ENCODE peak calls at places on chromosomes 6 and 20, in nine cellular contexts. One of them, this sample, is unnamed.

GRCh38 chr6:32086661-32087573 is 22.2 kb downstream of the TNXB start:
- DNase-seq in substantia nigra: no peak
- DNase-seq in colonic mucosa: no peak
- DNase-seq in mesenteric fat pad: no peak
- DNase-seq in HTR-8/SVneo: peak
- DNase-seq in NCI-H187: no peak
- DNase-seq in KBM-7: no peak
- DNase-seq in left ventricle myocardium superior: peak
- DNase-seq in activated CD8-positive, alpha-beta memory T cell treated with anti-CD3 and anti-CD28 coated beads, Interleukin-2, amount 10 ng/mL, durations not matched to agents 7 days and 5 days: peak
- DNase-seq in this sample: no peak

GRCh38 chr20:62025832-62026563 is 39.7 kb downstream of the TAF4 start:
- DNase-seq in NCI-H187: no peak
- DNase-seq in substantia nigra: no peak
- DNase-seq in HTR-8/SVneo: no peak
- DNase-seq in colonic mucosa: no peak
- DNase-seq in KBM-7: peak
- DNase-seq in mesenteric fat pad: no peak
- DNase-seq in activated CD8-positive, alpha-beta memory T cell treated with anti-CD3 and anti-CD28 coated beads, Interleukin-2, amount 10 ng/mL, durations not matched to agents 7 days and 5 days: no peak
- DNase-seq in left ventricle myocardium superior: peak
- DNase-seq in this sample: no peak

GRCh38 chr20:57650266-57650665 is 30.0 kb upstream of the ZBP1 start:
- DNase-seq in KBM-7: no peak
- DNase-seq in NCI-H187: no peak
- DNase-seq in activated CD8-positive, alpha-beta memory T cell treated with anti-CD3 and anti-CD28 coated beads, Interleukin-2, amount 10 ng/mL, durations not matched to agents 7 days and 5 days: no peak
- DNase-seq in substantia nigra: no peak
- DNase-seq in colonic mucosa: no peak
- DNase-seq in left ventricle myocardium superior: no peak
- DNase-seq in mesenteric fat pad: peak
- DNase-seq in HTR-8/SVneo: no peak
- DNase-seq in this sample: no peak

GRCh38 chr6:25051083-25051482 is 115.3 kb upstream of the RIPOR2 start:
- DNase-seq in activated CD8-positive, alpha-beta memory T cell treated with anti-CD3 and anti-CD28 coated beads, Interleukin-2, amount 10 ng/mL, durations not matched to agents 7 days and 5 days: no peak
- DNase-seq in colonic mucosa: no peak
- DNase-seq in NCI-H187: no peak
- DNase-seq in KBM-7: no peak
- DNase-seq in HTR-8/SVneo: no peak
- DNase-seq in left ventricle myocardium superior: no peak
- DNase-seq in mesenteric fat pad: no peak
- DNase-seq in substantia nigra: no peak
- DNase-seq in this sample: no peak

GRCh38 chr6:155030148-155030720 is 35.1 kb downstream of the TIAM2 start:
- DNase-seq in colonic mucosa: no peak
- DNase-seq in left ventricle myocardium superior: no peak
- DNase-seq in KBM-7: no peak
- DNase-seq in substantia nigra: no peak
- DNase-seq in activated CD8-positive, alpha-beta memory T cell treated with anti-CD3 and anti-CD28 coated beads, Interleukin-2, amount 10 ng/mL, durations not matched to agents 7 days and 5 days: no peak
- DNase-seq in mesenteric fat pad: no peak
- DNase-seq in HTR-8/SVneo: no peak
- DNase-seq in NCI-H187: no peak
- DNase-seq in this sample: no peak

GRCh38 chr20:33791540-33791939 is 19.6 kb upstream of the CHMP4B start:
- DNase-seq in KBM-7: no peak
- DNase-seq in substantia nigra: no peak
- DNase-seq in mesenteric fat pad: no peak
- DNase-seq in HTR-8/SVneo: no peak
- DNase-seq in colonic mucosa: no peak
- DNase-seq in NCI-H187: no peak
- DNase-seq in activated CD8-positive, alpha-beta memory T cell treated with anti-CD3 and anti-CD28 coated beads, Interleukin-2, amount 10 ng/mL, durations not matched to agents 7 days and 5 days: no peak
- DNase-seq in left ventricle myocardium superior: no peak
- DNase-seq in this sample: no peak

GRCh38 chr6:131979515-131980337 is 28.6 kb upstream of the CCN2 start:
- DNase-seq in activated CD8-positive, alpha-beta memory T cell treated with anti-CD3 and anti-CD28 coated beads, Interleukin-2, amount 10 ng/mL, durations not matched to agents 7 days and 5 days: no peak
- DNase-seq in substantia nigra: no peak
- DNase-seq in mesenteric fat pad: no peak
- DNase-seq in KBM-7: no peak
- DNase-seq in left ventricle myocardium superior: no peak
- DNase-seq in NCI-H187: no peak
- DNase-seq in colonic mucosa: no peak
- DNase-seq in HTR-8/SVneo: peak
- DNase-seq in this sample: no peak

GRCh38 chr6:20497200-20497820 is 36.9 kb upstream of the CDKAL1 start:
- DNase-seq in colonic mucosa: no peak
- DNase-seq in substantia nigra: no peak
- DNase-seq in HTR-8/SVneo: no peak
- DNase-seq in KBM-7: no peak
- DNase-seq in mesenteric fat pad: no peak
- DNase-seq in left ventricle myocardium superior: no peak
- DNase-seq in NCI-H187: no peak
- DNase-seq in activated CD8-positive, alpha-beta memory T cell treated with anti-CD3 and anti-CD28 coated beads, Interleukin-2, amount 10 ng/mL, durations not matched to agents 7 days and 5 days: no peak
- DNase-seq in this sample: no peak

GRCh38 chr6:158539363-158539762 is 20.5 kb upstream of the TMEM181 start:
- DNase-seq in HTR-8/SVneo: no peak
- DNase-seq in mesenteric fat pad: peak
- DNase-seq in colonic mucosa: peak
- DNase-seq in KBM-7: no peak
- DNase-seq in activated CD8-positive, alpha-beta memory T cell treated with anti-CD3 and anti-CD28 coated beads, Interleukin-2, amount 10 ng/mL, durations not matched to agents 7 days and 5 days: no peak
- DNase-seq in substantia nigra: no peak
- DNase-seq in NCI-H187: no peak
- DNase-seq in left ventricle myocardium superior: no peak
- DNase-seq in this sample: no peak

GRCh38 chr6:118668761-118669411 is 17.5 kb upstream of the CEP85L start:
- DNase-seq in activated CD8-positive, alpha-beta memory T cell treated with anti-CD3 and anti-CD28 coated beads, Interleukin-2, amount 10 ng/mL, durations not matched to agents 7 days and 5 days: no peak
- DNase-seq in colonic mucosa: no peak
- DNase-seq in HTR-8/SVneo: peak
- DNase-seq in substantia nigra: no peak
- DNase-seq in mesenteric fat pad: no peak
- DNase-seq in NCI-H187: no peak
- DNase-seq in KBM-7: no peak
- DNase-seq in left ventricle myocardium superior: no peak
- DNase-seq in this sample: no peak

GRCh38 chr6:298233-299049 is 6.2 kb downstream of the DUSP22 start:
- DNase-seq in HTR-8/SVneo: no peak
- DNase-seq in NCI-H187: no peak
- DNase-seq in left ventricle myocardium superior: no peak
- DNase-seq in colonic mucosa: no peak
- DNase-seq in activated CD8-positive, alpha-beta memory T cell treated with anti-CD3 and anti-CD28 coated beads, Interleukin-2, amount 10 ng/mL, durations not matched to agents 7 days and 5 days: peak
- DNase-seq in substantia nigra: no peak
- DNase-seq in mesenteric fat pad: no peak
- DNase-seq in KBM-7: peak
- DNase-seq in this sample: no peak

GRCh38 chr6:48826884-48827701 is 636.0 kb downstream of the MMUT start:
- DNase-seq in activated CD8-positive, alpha-beta memory T cell treated with anti-CD3 and anti-CD28 coated beads, Interleukin-2, amount 10 ng/mL, durations not matched to agents 7 days and 5 days: no peak
- DNase-seq in substantia nigra: no peak
- DNase-seq in mesenteric fat pad: no peak
- DNase-seq in KBM-7: no peak
- DNase-seq in NCI-H187: no peak
- DNase-seq in left ventricle myocardium superior: no peak
- DNase-seq in colonic mucosa: peak
- DNase-seq in HTR-8/SVneo: peak
- DNase-seq in this sample: no peak

GRCh38 chr6:6803180-6803978 is 214.9 kb downstream of the LY86 start:
- DNase-seq in NCI-H187: no peak
- DNase-seq in KBM-7: no peak
- DNase-seq in colonic mucosa: peak
- DNase-seq in mesenteric fat pad: no peak
- DNase-seq in activated CD8-positive, alpha-beta memory T cell treated with anti-CD3 and anti-CD28 coated beads, Interleukin-2, amount 10 ng/mL, durations not matched to agents 7 days and 5 days: peak
- DNase-seq in substantia nigra: no peak
- DNase-seq in HTR-8/SVneo: no peak
- DNase-seq in left ventricle myocardium superior: no peak
- DNase-seq in this sample: no peak

GRCh38 chr20:1376007-1376406 is 16.8 kb downstream of the FKBP1A start:
- DNase-seq in substantia nigra: no peak
- DNase-seq in KBM-7: peak
- DNase-seq in HTR-8/SVneo: no peak
- DNase-seq in NCI-H187: no peak
- DNase-seq in left ventricle myocardium superior: no peak
- DNase-seq in mesenteric fat pad: no peak
- DNase-seq in activated CD8-positive, alpha-beta memory T cell treated with anti-CD3 and anti-CD28 coated beads, Interleukin-2, amount 10 ng/mL, durations not matched to agents 7 days and 5 days: no peak
- DNase-seq in colonic mucosa: peak
- DNase-seq in this sample: no peak

GRCh38 chr6:138248011-138248410 is 29.7 kb upstream of the PBOV1 start:
- DNase-seq in left ventricle myocardium superior: no peak
- DNase-seq in HTR-8/SVneo: no peak
- DNase-seq in activated CD8-positive, alpha-beta memory T cell treated with anti-CD3 and anti-CD28 coated beads, Interleukin-2, amount 10 ng/mL, durations not matched to agents 7 days and 5 days: no peak
- DNase-seq in mesenteric fat pad: no peak
- DNase-seq in KBM-7: no peak
- DNase-seq in colonic mucosa: no peak
- DNase-seq in substantia nigra: no peak
- DNase-seq in NCI-H187: no peak
- DNase-seq in this sample: no peak

GRCh38 chr6:72524011-72524645 is 97.7 kb upstream of the KCNQ5 start:
- DNase-seq in HTR-8/SVneo: no peak
- DNase-seq in activated CD8-positive, alpha-beta memory T cell treated with anti-CD3 and anti-CD28 coated beads, Interleukin-2, amount 10 ng/mL, durations not matched to agents 7 days and 5 days: no peak
- DNase-seq in left ventricle myocardium superior: no peak
- DNase-seq in substantia nigra: no peak
- DNase-seq in KBM-7: no peak
- DNase-seq in mesenteric fat pad: no peak
- DNase-seq in NCI-H187: peak
- DNase-seq in colonic mucosa: no peak
- DNase-seq in this sample: no peak

GRCh38 chr6:117440558-117441525 is 15.1 kb upstream of the ROS1 start:
- DNase-seq in substantia nigra: no peak
- DNase-seq in mesenteric fat pad: no peak
- DNase-seq in KBM-7: no peak
- DNase-seq in NCI-H187: no peak
- DNase-seq in left ventricle myocardium superior: no peak
- DNase-seq in colonic mucosa: no peak
- DNase-seq in activated CD8-positive, alpha-beta memory T cell treated with anti-CD3 and anti-CD28 coated beads, Interleukin-2, amount 10 ng/mL, durations not matched to agents 7 days and 5 days: no peak
- DNase-seq in HTR-8/SVneo: peak
- DNase-seq in this sample: no peak

GRCh38 chr20:51221103-51221502 is 198.2 kb upstream of the KCNG1 start:
- DNase-seq in KBM-7: no peak
- DNase-seq in HTR-8/SVneo: no peak
- DNase-seq in colonic mucosa: no peak
- DNase-seq in activated CD8-positive, alpha-beta memory T cell treated with anti-CD3 and anti-CD28 coated beads, Interleukin-2, amount 10 ng/mL, durations not matched to agents 7 days and 5 days: no peak
- DNase-seq in left ventricle myocardium superior: no peak
- DNase-seq in substantia nigra: no peak
- DNase-seq in mesenteric fat pad: no peak
- DNase-seq in NCI-H187: no peak
- DNase-seq in this sample: no peak

GRCh38 chr20:14688045-14688444 is 350.6 kb upstream of the FLRT3 start:
- DNase-seq in NCI-H187: no peak
- DNase-seq in left ventricle myocardium superior: no peak
- DNase-seq in mesenteric fat pad: no peak
- DNase-seq in colonic mucosa: no peak
- DNase-seq in substantia nigra: no peak
- DNase-seq in KBM-7: no peak
- DNase-seq in HTR-8/SVneo: no peak
- DNase-seq in activated CD8-positive, alpha-beta memory T cell treated with anti-CD3 and anti-CD28 coated beads, Interleukin-2, amount 10 ng/mL, durations not matched to agents 7 days and 5 days: no peak
- DNase-seq in this sample: no peak

GRCh38 chr6:50818673-50819072 is at the start of gene TFAP2B:
- DNase-seq in mesenteric fat pad: no peak
- DNase-seq in NCI-H187: no peak
- DNase-seq in colonic mucosa: no peak
- DNase-seq in HTR-8/SVneo: no peak
- DNase-seq in KBM-7: no peak
- DNase-seq in activated CD8-positive, alpha-beta memory T cell treated with anti-CD3 and anti-CD28 coated beads, Interleukin-2, amount 10 ng/mL, durations not matched to agents 7 days and 5 days: no peak
- DNase-seq in substantia nigra: no peak
- DNase-seq in left ventricle myocardium superior: no peak
- DNase-seq in this sample: no peak

GRCh38 chr6:143607959-143608358 is 69.8 kb upstream of the PHACTR2 start:
- DNase-seq in colonic mucosa: no peak
- DNase-seq in HTR-8/SVneo: no peak
- DNase-seq in NCI-H187: no peak
- DNase-seq in substantia nigra: no peak
- DNase-seq in mesenteric fat pad: no peak
- DNase-seq in KBM-7: no peak
- DNase-seq in left ventricle myocardium superior: no peak
- DNase-seq in activated CD8-positive, alpha-beta memory T cell treated with anti-CD3 and anti-CD28 coated beads, Interleukin-2, amount 10 ng/mL, durations not matched to agents 7 days and 5 days: no peak
- DNase-seq in this sample: no peak

GRCh38 chr6:158222066-158222465 is 53.9 kb downstream of the GTF2H5 start:
- DNase-seq in colonic mucosa: no peak
- DNase-seq in mesenteric fat pad: peak
- DNase-seq in HTR-8/SVneo: no peak
- DNase-seq in NCI-H187: no peak
- DNase-seq in substantia nigra: no peak
- DNase-seq in left ventricle myocardium superior: no peak
- DNase-seq in KBM-7: no peak
- DNase-seq in activated CD8-positive, alpha-beta memory T cell treated with anti-CD3 and anti-CD28 coated beads, Interleukin-2, amount 10 ng/mL, durations not matched to agents 7 days and 5 days: no peak
- DNase-seq in this sample: no peak

GRCh38 chr6:35072698-35073055 is 68.5 kb downstream of the TCP11 start:
- DNase-seq in mesenteric fat pad: no peak
- DNase-seq in substantia nigra: no peak
- DNase-seq in HTR-8/SVneo: no peak
- DNase-seq in colonic mucosa: no peak
- DNase-seq in NCI-H187: no peak
- DNase-seq in activated CD8-positive, alpha-beta memory T cell treated with anti-CD3 and anti-CD28 coated beads, Interleukin-2, amount 10 ng/mL, durations not matched to agents 7 days and 5 days: no peak
- DNase-seq in KBM-7: no peak
- DNase-seq in left ventricle myocardium superior: no peak
- DNase-seq in this sample: no peak

GRCh38 chr6:157198425-157199279 is 124.7 kb downstream of the TMEM242 start:
- DNase-seq in left ventricle myocardium superior: peak
- DNase-seq in substantia nigra: no peak
- DNase-seq in NCI-H187: peak
- DNase-seq in colonic mucosa: peak
- DNase-seq in HTR-8/SVneo: no peak
- DNase-seq in mesenteric fat pad: no peak
- DNase-seq in activated CD8-positive, alpha-beta memory T cell treated with anti-CD3 and anti-CD28 coated beads, Interleukin-2, amount 10 ng/mL, durations not matched to agents 7 days and 5 days: no peak
- DNase-seq in KBM-7: no peak
- DNase-seq in this sample: no peak

GRCh38 chr6:125759184-125759902 is 9.9 kb downstream of the HEY2 start:
- DNase-seq in left ventricle myocardium superior: peak
- DNase-seq in KBM-7: no peak
- DNase-seq in activated CD8-positive, alpha-beta memory T cell treated with anti-CD3 and anti-CD28 coated beads, Interleukin-2, amount 10 ng/mL, durations not matched to agents 7 days and 5 days: no peak
- DNase-seq in colonic mucosa: no peak
- DNase-seq in HTR-8/SVneo: no peak
- DNase-seq in mesenteric fat pad: no peak
- DNase-seq in substantia nigra: no peak
- DNase-seq in NCI-H187: no peak
- DNase-seq in this sample: no peak

GRCh38 chr20:48187891-48188290 is 402.6 kb upstream of the SULF2 start:
- DNase-seq in NCI-H187: no peak
- DNase-seq in KBM-7: no peak
- DNase-seq in colonic mucosa: no peak
- DNase-seq in substantia nigra: no peak
- DNase-seq in activated CD8-positive, alpha-beta memory T cell treated with anti-CD3 and anti-CD28 coated beads, Interleukin-2, amount 10 ng/mL, durations not matched to agents 7 days and 5 days: no peak
- DNase-seq in HTR-8/SVneo: no peak
- DNase-seq in left ventricle myocardium superior: no peak
- DNase-seq in mesenteric fat pad: no peak
- DNase-seq in this sample: no peak

GRCh38 chr20:58841539-58842264 is 9.0 kb downstream of the GNAS-AS1 start:
- DNase-seq in HTR-8/SVneo: no peak
- DNase-seq in mesenteric fat pad: peak
- DNase-seq in activated CD8-positive, alpha-beta memory T cell treated with anti-CD3 and anti-CD28 coated beads, Interleukin-2, amount 10 ng/mL, durations not matched to agents 7 days and 5 days: no peak
- DNase-seq in colonic mucosa: no peak
- DNase-seq in substantia nigra: no peak
- DNase-seq in NCI-H187: no peak
- DNase-seq in left ventricle myocardium superior: no peak
- DNase-seq in KBM-7: no peak
- DNase-seq in this sample: no peak

GRCh38 chr6:101630956-101631355 is 237.4 kb downstream of the GRIK2 start:
- DNase-seq in colonic mucosa: no peak
- DNase-seq in substantia nigra: no peak
- DNase-seq in left ventricle myocardium superior: no peak
- DNase-seq in NCI-H187: no peak
- DNase-seq in HTR-8/SVneo: no peak
- DNase-seq in KBM-7: no peak
- DNase-seq in activated CD8-positive, alpha-beta memory T cell treated with anti-CD3 and anti-CD28 coated beads, Interleukin-2, amount 10 ng/mL, durations not matched to agents 7 days and 5 days: no peak
- DNase-seq in mesenteric fat pad: no peak
- DNase-seq in this sample: no peak

GRCh38 chr6:34589140-34589539 is 33.0 kb upstream of the SPDEF start:
- DNase-seq in KBM-7: no peak
- DNase-seq in HTR-8/SVneo: no peak
- DNase-seq in NCI-H187: no peak
- DNase-seq in colonic mucosa: no peak
- DNase-seq in substantia nigra: no peak
- DNase-seq in left ventricle myocardium superior: no peak
- DNase-seq in mesenteric fat pad: peak
- DNase-seq in activated CD8-positive, alpha-beta memory T cell treated with anti-CD3 and anti-CD28 coated beads, Interleukin-2, amount 10 ng/mL, durations not matched to agents 7 days and 5 days: no peak
- DNase-seq in this sample: no peak

GRCh38 chr6:39287601-39288000 is 26.6 kb downstream of the KCNK17 start:
- DNase-seq in colonic mucosa: no peak
- DNase-seq in KBM-7: no peak
- DNase-seq in substantia nigra: no peak
- DNase-seq in mesenteric fat pad: no peak
- DNase-seq in left ventricle myocardium superior: no peak
- DNase-seq in HTR-8/SVneo: no peak
- DNase-seq in NCI-H187: no peak
- DNase-seq in activated CD8-positive, alpha-beta memory T cell treated with anti-CD3 and anti-CD28 coated beads, Interleukin-2, amount 10 ng/mL, durations not matched to agents 7 days and 5 days: no peak
- DNase-seq in this sample: no peak

GRCh38 chr6:144013486-144013909 is 5.4 kb upstream of the PLAGL1 start:
- DNase-seq in colonic mucosa: peak
- DNase-seq in HTR-8/SVneo: peak
- DNase-seq in substantia nigra: peak
- DNase-seq in KBM-7: peak
- DNase-seq in activated CD8-positive, alpha-beta memory T cell treated with anti-CD3 and anti-CD28 coated beads, Interleukin-2, amount 10 ng/mL, durations not matched to agents 7 days and 5 days: peak
- DNase-seq in mesenteric fat pad: peak
- DNase-seq in left ventricle myocardium superior: peak
- DNase-seq in NCI-H187: peak
- DNase-seq in this sample: no peak

This sample was measured in activated effector memory CD4-positive, alpha-beta T cell treated with Interleukin-2 at 50 U/mL for 16 hours.